ENCODE peak calls at places on chromosome 20, in seven cellular contexts. L is left colon; A is glutamatergic neuron; D is germinal center; T is mesothelial cell of epicardium; Y is T follicular helper cell; U is stimulated activated CD8-positive, alpha-beta memory T cell treated with anti-CD3 and anti-CD28 coated beads, Interleukin-2, amount 100 ng/mL, for 1 hour. X is an unnamed sample.

GRCh38 chr20:8658103-8658502 is 410.8 kb upstream of the PLCB4 start:
- DNase-seq in U (no peak), T (no peak), Y (no peak), L (no peak), D (no peak), A (no peak), X (no peak)

GRCh38 chr20:11549172-11550117 is 368.2 kb upstream of the BTBD3 start:
- DNase-seq in Y (no peak), T (no peak), U (no peak), L (no peak), A (no peak), D (no peak), X (no peak)

GRCh38 chr20:20691477-20691863 is 21.0 kb downstream of the RALGAPA2 start:
- DNase-seq in Y (no peak), D (no peak), A (no peak), U (no peak), T (no peak), L (no peak), X (no peak)

GRCh38 chr20:46749164-46749563 is 39.7 kb downstream of the SLC2A10 start:
- DNase-seq in D (no peak), A (no peak), Y (no peak), T (no peak), U (no peak), L (no peak), X (no peak)

GRCh38 chr20:38805502-38805957 is at the start of gene PPP1R16B:
- DNase-seq in D (peak), U (peak), Y (peak), A (peak), L (peak), T (peak), X (peak)

GRCh38 chr20:46063652-46064054 is 26.1 kb downstream of the NCOA5 start:
- DNase-seq in A (no peak), T (no peak), Y (no peak), D (no peak), L (no peak), U (no peak), X (no peak)

GRCh38 chr20:38725959-38726848 is 1.9 kb downstream of the SLC32A1 start:
- DNase-seq in U (peak), A (peak), Y (no peak), L (peak), T (peak), D (peak), X (peak)

GRCh38 chr20:45963059-45964011 is 8.7 kb downstream of the ZNF335 start:
- DNase-seq in D (no peak), A (no peak), L (no peak), U (no peak), Y (no peak), T (no peak), X (no peak)

GRCh38 chr20:31630187-31630790 is 7.4 kb upstream of the COX4I2 start:
- DNase-seq in U (no peak), A (no peak), T (no peak), L (no peak), Y (no peak), D (no peak), X (no peak)

GRCh38 chr20:34475979-34476736 is 40.1 kb upstream of the DYNLRB1 start:
- DNase-seq in A (peak), Y (peak), D (peak), U (peak), T (no peak), L (peak), X (peak)

GRCh38 chr20:10958279-10958678 is 284.5 kb upstream of the JAG1 start:
- DNase-seq in U (no peak), T (no peak), Y (no peak), A (no peak), D (no peak), L (no peak), X (no peak)

GRCh38 chr20:9375221-9375681 is 139.1 kb upstream of the LAMP5 start:
- DNase-seq in T (no peak), U (no peak), D (no peak), Y (no peak), A (no peak), L (no peak), X (no peak)

GRCh38 chr20:15642099-15642498 is 931.1 kb downstream of the KIF16B start:
- DNase-seq in D (no peak), A (no peak), T (no peak), Y (no peak), U (no peak), L (no peak), X (no peak)

GRCh38 chr20:58893355-58894151 is 41.0 kb downstream of the GNAS start:
- DNase-seq in L (no peak), A (no peak), T (no peak), Y (no peak), D (no peak), U (no peak), X (no peak)

X was measured in memory B cell.